ENCODE peak calls at places on chromosomes 3 and 15, in seven cellular contexts. One of them, this sample, is unnamed.

GRCh38 chr3:45311327-45311726 is 77.0 kb upstream of the LARS2 start:
- DNase-seq in GM12878: no peak
- DNase-seq in T47D: no peak
- DNase-seq in SK-N-SH: no peak
- DNase-seq in HepG2: no peak
- DNase-seq in HCT116: no peak
- DNase-seq in H1: no peak
- DNase-seq in this sample: no peak

GRCh38 chr15:80059786-80060489 is 462 bp downstream of the ZFAND6 start:
- DNase-seq in GM12878: no peak
- DNase-seq in T47D: no peak
- DNase-seq in SK-N-SH: peak; percentile 92
- DNase-seq in HepG2: peak; percentile 24
- DNase-seq in HCT116: peak; percentile 32
- DNase-seq in H1: peak; percentile 27
- DNase-seq in this sample: peak; percentile 91

GRCh38 chr3:113276581-113277080 is 65.3 kb downstream of the BOC start:
- DNase-seq in GM12878: no peak
- DNase-seq in T47D: no peak
- DNase-seq in SK-N-SH: no peak
- DNase-seq in HepG2: no peak
- DNase-seq in HCT116: no peak
- DNase-seq in H1: no peak
- DNase-seq in this sample: no peak

GRCh38 chr3:172616061-172616461 is 92.8 kb upstream of the TNFSF10 start:
- DNase-seq in GM12878: no peak
- DNase-seq in T47D: no peak
- DNase-seq in SK-N-SH: no peak
- DNase-seq in HepG2: no peak
- DNase-seq in HCT116: no peak
- DNase-seq in H1: no peak
- DNase-seq in this sample: no peak

GRCh38 chr3:116299646-116300081 is 145.6 kb downstream of the LSAMP start:
- DNase-seq in GM12878: peak; percentile 31
- DNase-seq in T47D: no peak
- DNase-seq in SK-N-SH: peak; percentile 12
- DNase-seq in HepG2: no peak
- DNase-seq in HCT116: no peak
- DNase-seq in H1: no peak
- DNase-seq in this sample: no peak

GRCh38 chr15:50542051-50542450 is 4.4 kb downstream of the USP50 start:
- DNase-seq in GM12878: no peak
- DNase-seq in T47D: no peak
- DNase-seq in SK-N-SH: no peak
- DNase-seq in HepG2: peak; percentile 11
- DNase-seq in HCT116: no peak
- DNase-seq in H1: no peak
- DNase-seq in this sample: no peak

GRCh38 chr3:37210230-37210629 is 35.8 kb upstream of the LRRFIP2 start:
- DNase-seq in GM12878: no peak
- DNase-seq in T47D: no peak
- DNase-seq in SK-N-SH: no peak
- DNase-seq in HepG2: no peak
- DNase-seq in HCT116: no peak
- DNase-seq in H1: no peak
- DNase-seq in this sample: no peak

GRCh38 chr3:75140904-75141615 is 523.1 kb upstream of the FRG2C start:
- DNase-seq in GM12878: no peak
- DNase-seq in T47D: no peak
- DNase-seq in SK-N-SH: no peak
- DNase-seq in HepG2: no peak
- DNase-seq in HCT116: no peak
- DNase-seq in H1: no peak
- DNase-seq in this sample: no peak

GRCh38 chr3:47082519-47082918 is 81.4 kb downstream of the SETD2 start:
- DNase-seq in GM12878: peak; percentile 51
- DNase-seq in T47D: no peak
- DNase-seq in SK-N-SH: no peak
- DNase-seq in HepG2: no peak
- DNase-seq in HCT116: no peak
- DNase-seq in H1: no peak
- DNase-seq in this sample: no peak

GRCh38 chr3:48826451-48826850 is 21.2 kb downstream of the PRKAR2A start:
- DNase-seq in GM12878: no peak
- DNase-seq in T47D: no peak
- DNase-seq in SK-N-SH: no peak
- DNase-seq in HepG2: no peak
- DNase-seq in HCT116: no peak
- DNase-seq in H1: no peak
- DNase-seq in this sample: peak; percentile 44

GRCh38 chr3:190003730-190004129 is 117.0 kb downstream of the P3H2 start:
- DNase-seq in GM12878: no peak
- DNase-seq in T47D: no peak
- DNase-seq in SK-N-SH: no peak
- DNase-seq in HepG2: no peak
- DNase-seq in HCT116: peak; percentile 22
- DNase-seq in H1: no peak
- DNase-seq in this sample: no peak

GRCh38 chr15:79283252-79284048 is 928 bp downstream of the ANKRD34C start:
- DNase-seq in GM12878: no peak
- DNase-seq in T47D: peak; percentile 79
- DNase-seq in SK-N-SH: peak; percentile 69
- DNase-seq in HepG2: no peak
- DNase-seq in HCT116: no peak
- DNase-seq in H1: no peak
- DNase-seq in this sample: peak; percentile 56

GRCh38 chr3:114408763-114409162 is 114.9 kb downstream of the TIGIT start:
- DNase-seq in GM12878: no peak
- DNase-seq in T47D: no peak
- DNase-seq in SK-N-SH: peak; percentile 38
- DNase-seq in HepG2: no peak
- DNase-seq in HCT116: no peak
- DNase-seq in H1: no peak
- DNase-seq in this sample: no peak

GRCh38 chr3:56291953-56292352 is 176.3 kb downstream of the ERC2 start:
- DNase-seq in GM12878: no peak
- DNase-seq in T47D: no peak
- DNase-seq in SK-N-SH: no peak
- DNase-seq in HepG2: no peak
- DNase-seq in HCT116: no peak
- DNase-seq in H1: no peak
- DNase-seq in this sample: no peak

GRCh38 chr3:13149331-13150203 is 76.3 kb upstream of the IQSEC1 start:
- DNase-seq in GM12878: no peak
- DNase-seq in T47D: no peak
- DNase-seq in SK-N-SH: no peak
- DNase-seq in HepG2: no peak
- DNase-seq in HCT116: no peak
- DNase-seq in H1: no peak
- DNase-seq in this sample: no peak

GRCh38 chr3:184140436-184140835 is 5.3 kb downstream of the EIF2B5 start:
- DNase-seq in GM12878: no peak
- DNase-seq in T47D: no peak
- DNase-seq in SK-N-SH: no peak
- DNase-seq in HepG2: no peak
- DNase-seq in HCT116: no peak
- DNase-seq in H1: no peak
- DNase-seq in this sample: no peak

GRCh38 chr3:139522421-139522820 is 17.1 kb downstream of the RBP1 start:
- DNase-seq in GM12878: no peak
- DNase-seq in T47D: no peak
- DNase-seq in SK-N-SH: no peak
- DNase-seq in HepG2: no peak
- DNase-seq in HCT116: no peak
- DNase-seq in H1: no peak
- DNase-seq in this sample: no peak

GRCh38 chr15:88918738-88919137 is 5.6 kb upstream of the MFGE8 start:
- DNase-seq in GM12878: peak; percentile 75
- DNase-seq in T47D: no peak
- DNase-seq in SK-N-SH: no peak
- DNase-seq in HepG2: no peak
- DNase-seq in HCT116: peak; percentile 90
- DNase-seq in H1: no peak
- DNase-seq in this sample: no peak

GRCh38 chr15:88118035-88118434 is 138.5 kb downstream of the NTRK3 start:
- DNase-seq in GM12878: no peak
- DNase-seq in T47D: no peak
- DNase-seq in SK-N-SH: no peak
- DNase-seq in HepG2: no peak
- DNase-seq in HCT116: no peak
- DNase-seq in H1: no peak
- DNase-seq in this sample: no peak

GRCh38 chr3:10023587-10024310 is 2.5 kb upstream of the FANCD2 start:
- DNase-seq in GM12878: no peak
- DNase-seq in T47D: no peak
- DNase-seq in SK-N-SH: no peak
- DNase-seq in HepG2: no peak
- DNase-seq in HCT116: no peak
- DNase-seq in H1: no peak
- DNase-seq in this sample: peak; percentile 58

GRCh38 chr3:177882124-177882648 is 654.0 kb upstream of the KCNMB2 start:
- DNase-seq in GM12878: no peak
- DNase-seq in T47D: no peak
- DNase-seq in SK-N-SH: no peak
- DNase-seq in HepG2: no peak
- DNase-seq in HCT116: no peak
- DNase-seq in H1: no peak
- DNase-seq in this sample: no peak

GRCh38 chr3:48428863-48429415 is 947 bp downstream of the PLXNB1 start:
- DNase-seq in GM12878: no peak
- DNase-seq in T47D: no peak
- DNase-seq in SK-N-SH: peak; percentile 89
- DNase-seq in HepG2: no peak
- DNase-seq in HCT116: no peak
- DNase-seq in H1: no peak
- DNase-seq in this sample: peak; percentile 48

DNA sequence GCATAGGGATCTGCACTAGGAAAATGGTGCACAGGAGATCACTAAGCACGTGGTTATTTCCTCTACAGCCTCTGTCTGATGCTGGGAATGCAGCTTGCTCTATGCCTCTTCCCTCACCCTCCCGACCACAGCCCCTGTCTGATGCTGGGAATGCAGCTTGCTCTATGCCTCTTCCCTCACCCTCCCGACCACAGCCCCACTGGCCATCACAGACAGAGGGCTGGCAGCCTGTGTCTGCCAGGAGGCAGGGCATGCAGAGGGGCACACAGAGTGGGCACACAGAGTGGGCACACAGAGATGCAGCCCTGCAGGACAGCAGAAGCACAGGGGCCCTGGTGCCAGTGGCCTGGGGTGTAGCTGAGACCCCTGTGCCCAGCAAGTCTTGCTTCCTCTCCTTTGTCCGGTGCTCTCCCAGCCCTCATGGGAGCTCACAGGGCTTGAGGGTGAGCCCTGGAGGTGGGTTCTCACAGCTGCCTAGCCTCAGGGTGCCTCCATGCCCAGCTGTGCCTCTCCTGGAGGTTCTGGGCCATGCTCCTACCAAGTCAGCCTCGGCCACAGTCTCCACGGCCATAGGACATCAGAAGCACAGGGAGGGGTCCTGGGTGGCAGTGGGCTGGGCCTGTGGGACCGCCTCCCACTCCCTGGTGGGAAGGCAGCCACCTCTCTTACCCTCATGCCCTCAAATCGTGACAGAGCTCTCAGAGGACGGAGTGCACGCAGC is 65.8 kb downstream of the EXOG start:
- DNase-seq in GM12878: no peak
- DNase-seq in T47D: no peak
- DNase-seq in SK-N-SH: no peak
- DNase-seq in HepG2: no peak
- DNase-seq in HCT116: no peak
- DNase-seq in H1: no peak
- DNase-seq in this sample: no peak
- TF ChIP-seq JUND in GM12878: no peak
- TF ChIP-seq JUND in T47D: no peak
- TF ChIP-seq JUND in SK-N-SH: no peak
- TF ChIP-seq JUND in HepG2: no peak
- TF ChIP-seq JUND in HCT116: no peak
- TF ChIP-seq JUND in H1: no peak
- TF ChIP-seq JUND in this sample: no peak

GRCh38 chr15:68218847-68219798 is 10.4 kb downstream of the CLN6 start:
- DNase-seq in GM12878: no peak
- DNase-seq in T47D: no peak
- DNase-seq in SK-N-SH: peak; percentile 10
- DNase-seq in HepG2: no peak
- DNase-seq in HCT116: no peak
- DNase-seq in H1: no peak
- DNase-seq in this sample: no peak
- TF ChIP-seq JUND in GM12878: no peak
- TF ChIP-seq JUND in T47D: no peak
- TF ChIP-seq JUND in SK-N-SH: no peak
- TF ChIP-seq JUND in HepG2: no peak
- TF ChIP-seq JUND in HCT116: no peak
- TF ChIP-seq JUND in H1: no peak
- TF ChIP-seq JUND in this sample: no peak

DNA sequence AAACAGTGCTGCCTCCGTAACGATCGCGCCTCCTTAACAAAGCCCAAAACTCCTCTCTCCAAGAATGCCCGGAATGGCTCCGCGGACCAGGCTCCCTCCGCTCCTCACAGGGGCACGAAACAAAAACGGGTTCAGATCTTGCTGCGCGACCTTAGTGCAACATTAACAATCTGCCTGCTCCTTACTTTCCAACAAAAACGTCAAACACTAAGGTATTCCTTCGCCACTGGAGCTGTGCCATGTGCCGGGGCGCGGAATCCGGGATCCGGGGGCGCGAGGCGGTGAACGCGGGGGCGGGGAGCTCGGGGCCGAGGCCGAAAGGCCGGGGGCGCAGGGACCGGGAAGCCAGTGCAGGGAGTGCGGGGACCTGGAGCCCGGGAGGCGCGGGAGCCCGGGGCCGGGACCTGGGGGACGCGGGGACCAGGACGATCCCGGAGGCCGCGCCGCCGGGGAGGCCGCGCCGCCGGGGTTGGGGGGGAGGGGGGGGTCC is 424 bp downstream of the CYFIP1 start:
- DNase-seq in GM12878: no peak
- DNase-seq in T47D: peak; percentile 56
- DNase-seq in SK-N-SH: peak; percentile 81
- DNase-seq in HepG2: no peak
- DNase-seq in HCT116: no peak
- DNase-seq in H1: no peak
- DNase-seq in this sample: no peak
- TF ChIP-seq JUND in GM12878: no peak
- TF ChIP-seq JUND in T47D: no peak
- TF ChIP-seq JUND in SK-N-SH: no peak
- TF ChIP-seq JUND in HepG2: no peak
- TF ChIP-seq JUND in HCT116: no peak
- TF ChIP-seq JUND in H1: no peak
- TF ChIP-seq JUND in this sample: no peak

DNA sequence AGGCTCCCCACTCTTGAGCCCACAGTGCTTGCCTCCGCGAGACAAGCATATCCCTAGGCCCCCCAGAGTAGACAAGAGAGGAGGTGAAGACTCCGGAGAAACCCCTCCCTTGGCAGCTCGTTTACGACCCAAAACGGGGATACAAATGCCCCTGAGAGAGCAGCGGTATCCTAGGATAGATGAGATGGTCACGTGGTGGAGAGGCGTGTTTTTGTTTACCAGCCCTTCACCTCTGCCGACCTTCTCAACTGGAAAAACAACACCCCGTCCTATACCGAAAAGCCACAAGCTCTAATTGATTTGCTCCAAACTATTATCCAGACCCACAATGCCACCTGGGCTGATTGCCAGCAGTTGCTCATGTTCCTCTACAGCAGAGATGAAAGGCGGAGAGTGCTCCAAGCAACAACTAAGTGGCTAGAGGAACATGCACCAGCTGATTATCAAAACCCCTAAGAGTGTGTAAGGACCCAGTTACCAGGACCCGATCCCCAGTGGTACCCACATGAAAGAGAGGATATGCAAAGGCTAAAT is 99.5 kb upstream of the OSBPL11 start:
- DNase-seq in GM12878: no peak
- DNase-seq in T47D: no peak
- DNase-seq in SK-N-SH: no peak
- DNase-seq in HepG2: peak; percentile 33
- DNase-seq in HCT116: no peak
- DNase-seq in H1: no peak
- DNase-seq in this sample: no peak
- TF ChIP-seq JUND in GM12878: no peak
- TF ChIP-seq JUND in T47D: no peak
- TF ChIP-seq JUND in SK-N-SH: no peak
- TF ChIP-seq JUND in HepG2: no peak
- TF ChIP-seq JUND in HCT116: no peak
- TF ChIP-seq JUND in H1: no peak
- TF ChIP-seq JUND in this sample: no peak

This sample was measured in K562.